ENCODE peak calls at places on chromosomes 13 and 19, in five cellular contexts. S, X, V, R and T are unnamed samples.

GRCh38 chr19:33110201-33110910 is 21.6 kb upstream of the WDR88 start:
- DNase-seq in S (no peak), X (peak), V (no peak), R (no peak), T (no peak)

GRCh38 chr19:34224996-34225658 is 29.2 kb upstream of the GARRE1 start:
- DNase-seq in S (no peak), X (peak), V (no peak), R (no peak), T (no peak)

GRCh38 chr13:21625366-21625765 is 21.4 kb upstream of the MICU2 start:
- DNase-seq in S (no peak), X (peak), V (no peak), R (no peak), T (no peak)

GRCh38 chr19:29724102-29724641 is 9.1 kb upstream of the C19orf12 start:
- DNase-seq in S (no peak), X (peak), V (no peak), R (peak), T (no peak)

GRCh38 chr19:2047449-2048103 is 3.5 kb downstream of the MKNK2 start:
- DNase-seq in S (peak), X (no peak), V (no peak), R (no peak), T (peak)

GRCh38 chr19:18488838-18489626 is 32.8 kb downstream of the ELL start:
- DNase-seq in S (peak), X (no peak), V (no peak), R (peak), T (no peak)

GRCh38 chr13:40259899-40260298 is 406.5 kb downstream of the FOXO1 start:
- DNase-seq in S (no peak), X (no peak), V (no peak), R (no peak), T (no peak)

GRCh38 chr13:74264333-74264732 is 130.1 kb upstream of the KLF12 start:
- DNase-seq in S (no peak), X (no peak), V (no peak), R (no peak), T (no peak)

GRCh38 chr19:40344422-40344821 is 3.8 kb downstream of the C19orf47 start:
- DNase-seq in S (no peak), X (no peak), V (no peak), R (no peak), T (no peak)

GRCh38 chr13:76944457-76944856 is 3.9 kb upstream of the ACOD1 start:
- DNase-seq in S (no peak), X (peak), V (no peak), R (no peak), T (no peak)

GRCh38 chr13:78606471-78607408 is 3.4 kb upstream of the POU4F1 start:
- DNase-seq in S (no peak), X (no peak), V (no peak), R (no peak), T (no peak)

GRCh38 chr19:41527079-41527478 is 48.9 kb upstream of the CEACAM21 start:
- DNase-seq in S (no peak), X (no peak), V (no peak), R (no peak), T (no peak)

GRCh38 chr19:39996218-39996810 is 546 bp upstream of the ZNF546 start:
- DNase-seq in S (no peak), X (peak), V (no peak), R (peak), T (no peak)

GRCh38 chr19:14120497-14120780 is 2.9 kb upstream of the PRKACA start:
- DNase-seq in S (no peak), X (no peak), V (no peak), R (no peak), T (peak)

GRCh38 chr19:14550201-14550754 is 20.9 kb downstream of the TECR start:
- DNase-seq in S (peak), X (no peak), V (no peak), R (no peak), T (no peak)

GRCh38 chr19:47049307-47049700 is 880 bp upstream of the TMEM160 start:
- DNase-seq in S (no peak), X (peak), V (no peak), R (no peak), T (no peak)

GRCh38 chr13:43981091-43981490 is 101.4 kb downstream of the LACC1 start:
- DNase-seq in S (no peak), X (no peak), V (no peak), R (peak), T (no peak)
- TF ChIP-seq CTCF in S (no peak), X (no peak), V (no peak), R (no peak), T (no peak)

GRCh38 chr19:3968556-3969434 is 2.1 kb downstream of the DAPK3 start:
- DNase-seq in S (peak), X (peak), V (peak), R (peak), T (peak)
- H3K4me3 ChIP-seq in S (peak), X (peak), V (peak), R (no peak), T (peak)

DNA sequence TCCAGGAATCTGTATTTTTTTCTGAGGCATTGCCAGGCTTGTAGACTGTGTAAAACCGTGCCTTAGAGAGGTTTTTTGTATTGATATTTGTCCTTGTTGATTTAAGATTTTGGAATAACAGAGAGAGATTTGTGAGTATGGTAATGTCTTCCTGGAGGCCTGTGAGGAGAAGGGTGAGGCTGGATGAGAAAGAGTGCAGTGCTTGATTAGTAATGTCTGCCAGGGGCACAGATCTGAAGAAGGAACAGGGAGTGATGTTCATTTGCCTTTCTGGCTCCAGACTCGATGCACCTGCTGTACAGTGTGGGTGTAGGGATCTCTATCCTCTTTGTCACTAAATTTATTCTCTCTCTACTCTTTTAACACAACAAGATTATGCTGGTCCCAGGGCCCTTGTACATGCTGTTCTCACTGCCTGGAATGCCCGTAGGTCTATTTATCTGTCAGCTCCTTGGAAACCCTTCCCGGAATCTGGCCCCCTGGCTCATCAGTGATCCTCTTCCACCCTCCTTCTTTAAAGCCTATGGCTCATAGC is 4.3 kb downstream of the FIZ1 start:
- DNase-seq in S (no peak), X (no peak), V (no peak), R (no peak), T (no peak)
- TF ChIP-seq CTCF in S (no peak), X (no peak), V (no peak), R (no peak), T (no peak)

GRCh38 chr13:57314897-57315520 is 148.0 kb downstream of the PRR20E start:
- DNase-seq in S (no peak), X (no peak), V (no peak), R (peak), T (no peak)

DNA sequence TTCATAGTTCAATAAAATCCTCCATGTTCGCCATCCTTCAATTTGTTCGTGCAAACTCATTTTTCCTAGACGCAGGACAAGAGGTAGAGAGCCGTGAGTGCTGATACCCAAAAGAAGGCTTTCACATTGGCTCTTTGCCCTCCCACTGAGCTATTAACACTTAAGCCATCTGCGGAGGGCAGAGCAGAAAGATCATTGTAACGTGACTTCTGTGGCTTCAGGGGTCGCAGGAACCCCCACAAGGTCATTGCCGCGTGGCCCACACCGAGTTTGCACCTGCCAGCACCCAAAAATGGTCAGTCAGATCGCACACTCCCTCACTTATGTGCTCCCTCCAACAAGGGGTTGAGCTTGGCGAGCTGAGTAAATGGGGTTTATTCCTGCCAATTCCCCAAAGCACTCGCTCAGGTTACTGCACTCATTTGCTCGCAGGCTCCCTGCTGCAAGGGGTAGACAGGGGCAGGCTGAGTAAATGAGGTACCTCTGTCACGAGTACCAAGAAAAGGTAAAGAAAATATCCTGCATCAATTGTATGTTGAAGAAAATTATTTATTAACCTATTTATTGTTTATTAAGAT is 144.1 kb downstream of the PRR20E start:
- DNase-seq in S (no peak), X (no peak), V (no peak), R (no peak), T (no peak)
- H3K4me3 ChIP-seq in S (no peak), X (no peak), V (no peak), R (no peak), T (no peak)

GRCh38 chr19:771332-771785 is 20.4 kb downstream of the MISP start:
- DNase-seq in S (no peak), X (peak), V (no peak), R (peak), T (no peak)
- TF ChIP-seq CTCF in S (no peak), X (peak), V (peak), R (peak), T (no peak)

GRCh38 chr13:52738719-52739467 is 727 bp downstream of the CNMD start:
- DNase-seq in S (no peak), X (no peak), V (no peak), R (no peak), T (no peak)
- H3K4me3 ChIP-seq in S (peak), X (peak), V (peak), R (no peak), T (peak)

GRCh38 chr13:108690726-108691125 is 61.3 kb downstream of the MYO16 start:
- DNase-seq in S (no peak), X (no peak), V (no peak), R (no peak), T (no peak)
- TF ChIP-seq CTCF in S (no peak), X (no peak), V (no peak), R (no peak), T (no peak)

GRCh38 chr19:10105241-10106099 is 692 bp upstream of the PPAN start:
- DNase-seq in S (no peak), X (no peak), V (no peak), R (no peak), T (no peak)
- H3K4me3 ChIP-seq in S (peak), X (no peak), V (peak), R (no peak), T (peak)

GRCh38 chr19:56222901-56223300 is 20.8 kb downstream of the ZSCAN5C start:
- DNase-seq in S (no peak), X (no peak), V (no peak), R (no peak), T (no peak)
- TF ChIP-seq CTCF in S (no peak), X (no peak), V (no peak), R (peak), T (no peak)